ENCODE peak calls at places on chromosomes 2 and 18, in ten cellular contexts. One of them, this sample, is unnamed.

GRCh38 chr2:100755441-100755840 is 64.5 kb upstream of the NPAS2 start:
- DNase-seq in fibroblast of mammary gland: no peak
- DNase-seq in HTR-8/SVneo: no peak
- DNase-seq in stimulated activated naive CD8-positive, alpha-beta T cell treated with anti-CD3 and anti-CD28 coated beads, Interleukin-15, Interleukin-2, amounts not matched to agents 100 U/mL and 50 U/mL, for 24 hours: no peak
- DNase-seq in memory B cell: no peak
- DNase-seq in activated T-helper 1 cell treated with anti-CD3 and anti-CD28 coated beads, Interleukin-12 subunit alpha, Interleukin-12 subunit beta, Interleukin-2, Interleukin-4 antibody, amounts not matched to agents 30 ng/mL and 10 ng/mL and 1 ng/mL, durations not matched to agents 14 hours and 24 hours and 36 hours: no peak
- DNase-seq in adipocyte: no peak
- DNase-seq in WERI-Rb-1: no peak
- DNase-seq in kidney tubule cell: peak
- DNase-seq in A549: no peak
- DNase-seq in this sample: no peak

GRCh38 chr2:57796527-57796926 is 250.1 kb upstream of the VRK2 start:
- DNase-seq in memory B cell: no peak
- DNase-seq in A549: no peak
- DNase-seq in adipocyte: peak
- DNase-seq in WERI-Rb-1: no peak
- DNase-seq in stimulated activated naive CD8-positive, alpha-beta T cell treated with anti-CD3 and anti-CD28 coated beads, Interleukin-15, Interleukin-2, amounts not matched to agents 100 U/mL and 50 U/mL, for 24 hours: no peak
- DNase-seq in kidney tubule cell: no peak
- DNase-seq in fibroblast of mammary gland: peak
- DNase-seq in HTR-8/SVneo: no peak
- DNase-seq in activated T-helper 1 cell treated with anti-CD3 and anti-CD28 coated beads, Interleukin-12 subunit alpha, Interleukin-12 subunit beta, Interleukin-2, Interleukin-4 antibody, amounts not matched to agents 30 ng/mL and 10 ng/mL and 1 ng/mL, durations not matched to agents 14 hours and 24 hours and 36 hours: no peak
- DNase-seq in this sample: no peak

GRCh38 chr2:71798266-71799012 is 345.1 kb downstream of the DYSF start:
- DNase-seq in HTR-8/SVneo: peak
- DNase-seq in A549: peak
- DNase-seq in WERI-Rb-1: peak
- DNase-seq in memory B cell: no peak
- DNase-seq in activated T-helper 1 cell treated with anti-CD3 and anti-CD28 coated beads, Interleukin-12 subunit alpha, Interleukin-12 subunit beta, Interleukin-2, Interleukin-4 antibody, amounts not matched to agents 30 ng/mL and 10 ng/mL and 1 ng/mL, durations not matched to agents 14 hours and 24 hours and 36 hours: no peak
- DNase-seq in fibroblast of mammary gland: peak
- DNase-seq in stimulated activated naive CD8-positive, alpha-beta T cell treated with anti-CD3 and anti-CD28 coated beads, Interleukin-15, Interleukin-2, amounts not matched to agents 100 U/mL and 50 U/mL, for 24 hours: peak
- DNase-seq in kidney tubule cell: peak
- DNase-seq in adipocyte: peak
- DNase-seq in this sample: peak

GRCh38 chr2:171320208-171320621 is 113.6 kb downstream of the METTL8 start:
- DNase-seq in activated T-helper 1 cell treated with anti-CD3 and anti-CD28 coated beads, Interleukin-12 subunit alpha, Interleukin-12 subunit beta, Interleukin-2, Interleukin-4 antibody, amounts not matched to agents 30 ng/mL and 10 ng/mL and 1 ng/mL, durations not matched to agents 14 hours and 24 hours and 36 hours: no peak
- DNase-seq in WERI-Rb-1: no peak
- DNase-seq in stimulated activated naive CD8-positive, alpha-beta T cell treated with anti-CD3 and anti-CD28 coated beads, Interleukin-15, Interleukin-2, amounts not matched to agents 100 U/mL and 50 U/mL, for 24 hours: no peak
- DNase-seq in HTR-8/SVneo: no peak
- DNase-seq in memory B cell: no peak
- DNase-seq in adipocyte: no peak
- DNase-seq in fibroblast of mammary gland: no peak
- DNase-seq in A549: no peak
- DNase-seq in kidney tubule cell: no peak
- DNase-seq in this sample: no peak

GRCh38 chr2:218325566-218326160 is 31.0 kb upstream of the CATIP start:
- DNase-seq in activated T-helper 1 cell treated with anti-CD3 and anti-CD28 coated beads, Interleukin-12 subunit alpha, Interleukin-12 subunit beta, Interleukin-2, Interleukin-4 antibody, amounts not matched to agents 30 ng/mL and 10 ng/mL and 1 ng/mL, durations not matched to agents 14 hours and 24 hours and 36 hours: no peak
- DNase-seq in stimulated activated naive CD8-positive, alpha-beta T cell treated with anti-CD3 and anti-CD28 coated beads, Interleukin-15, Interleukin-2, amounts not matched to agents 100 U/mL and 50 U/mL, for 24 hours: no peak
- DNase-seq in fibroblast of mammary gland: no peak
- DNase-seq in HTR-8/SVneo: no peak
- DNase-seq in A549: no peak
- DNase-seq in adipocyte: no peak
- DNase-seq in WERI-Rb-1: no peak
- DNase-seq in kidney tubule cell: no peak
- DNase-seq in memory B cell: no peak
- DNase-seq in this sample: no peak

GRCh38 chr2:222707689-222708273 is 36.3 kb downstream of the MOGAT1 start:
- DNase-seq in WERI-Rb-1: no peak
- DNase-seq in kidney tubule cell: peak
- DNase-seq in adipocyte: peak
- DNase-seq in activated T-helper 1 cell treated with anti-CD3 and anti-CD28 coated beads, Interleukin-12 subunit alpha, Interleukin-12 subunit beta, Interleukin-2, Interleukin-4 antibody, amounts not matched to agents 30 ng/mL and 10 ng/mL and 1 ng/mL, durations not matched to agents 14 hours and 24 hours and 36 hours: no peak
- DNase-seq in HTR-8/SVneo: no peak
- DNase-seq in A549: peak
- DNase-seq in fibroblast of mammary gland: peak
- DNase-seq in stimulated activated naive CD8-positive, alpha-beta T cell treated with anti-CD3 and anti-CD28 coated beads, Interleukin-15, Interleukin-2, amounts not matched to agents 100 U/mL and 50 U/mL, for 24 hours: no peak
- DNase-seq in memory B cell: no peak
- DNase-seq in this sample: no peak

GRCh38 chr2:150477347-150477746 is 10.1 kb downstream of the RND3 start:
- DNase-seq in kidney tubule cell: peak
- DNase-seq in adipocyte: peak
- DNase-seq in A549: no peak
- DNase-seq in fibroblast of mammary gland: no peak
- DNase-seq in activated T-helper 1 cell treated with anti-CD3 and anti-CD28 coated beads, Interleukin-12 subunit alpha, Interleukin-12 subunit beta, Interleukin-2, Interleukin-4 antibody, amounts not matched to agents 30 ng/mL and 10 ng/mL and 1 ng/mL, durations not matched to agents 14 hours and 24 hours and 36 hours: no peak
- DNase-seq in memory B cell: no peak
- DNase-seq in WERI-Rb-1: peak
- DNase-seq in stimulated activated naive CD8-positive, alpha-beta T cell treated with anti-CD3 and anti-CD28 coated beads, Interleukin-15, Interleukin-2, amounts not matched to agents 100 U/mL and 50 U/mL, for 24 hours: no peak
- DNase-seq in HTR-8/SVneo: no peak
- DNase-seq in this sample: no peak

GRCh38 chr2:128549646-128550260 is 231.1 kb upstream of the HS6ST1 start:
- DNase-seq in memory B cell: no peak
- DNase-seq in WERI-Rb-1: no peak
- DNase-seq in kidney tubule cell: no peak
- DNase-seq in HTR-8/SVneo: no peak
- DNase-seq in A549: no peak
- DNase-seq in fibroblast of mammary gland: no peak
- DNase-seq in adipocyte: no peak
- DNase-seq in activated T-helper 1 cell treated with anti-CD3 and anti-CD28 coated beads, Interleukin-12 subunit alpha, Interleukin-12 subunit beta, Interleukin-2, Interleukin-4 antibody, amounts not matched to agents 30 ng/mL and 10 ng/mL and 1 ng/mL, durations not matched to agents 14 hours and 24 hours and 36 hours: no peak
- DNase-seq in stimulated activated naive CD8-positive, alpha-beta T cell treated with anti-CD3 and anti-CD28 coated beads, Interleukin-15, Interleukin-2, amounts not matched to agents 100 U/mL and 50 U/mL, for 24 hours: no peak
- DNase-seq in this sample: no peak

GRCh38 chr2:17786727-17787126 is 29.5 kb upstream of the MSGN1 start:
- DNase-seq in A549: no peak
- DNase-seq in WERI-Rb-1: no peak
- DNase-seq in activated T-helper 1 cell treated with anti-CD3 and anti-CD28 coated beads, Interleukin-12 subunit alpha, Interleukin-12 subunit beta, Interleukin-2, Interleukin-4 antibody, amounts not matched to agents 30 ng/mL and 10 ng/mL and 1 ng/mL, durations not matched to agents 14 hours and 24 hours and 36 hours: no peak
- DNase-seq in memory B cell: no peak
- DNase-seq in kidney tubule cell: no peak
- DNase-seq in adipocyte: no peak
- DNase-seq in HTR-8/SVneo: no peak
- DNase-seq in fibroblast of mammary gland: no peak
- DNase-seq in stimulated activated naive CD8-positive, alpha-beta T cell treated with anti-CD3 and anti-CD28 coated beads, Interleukin-15, Interleukin-2, amounts not matched to agents 100 U/mL and 50 U/mL, for 24 hours: no peak
- DNase-seq in this sample: no peak

GRCh38 chr2:42025151-42025582 is 22.7 kb upstream of the PKDCC start:
- DNase-seq in HTR-8/SVneo: peak
- DNase-seq in WERI-Rb-1: no peak
- DNase-seq in kidney tubule cell: no peak
- DNase-seq in activated T-helper 1 cell treated with anti-CD3 and anti-CD28 coated beads, Interleukin-12 subunit alpha, Interleukin-12 subunit beta, Interleukin-2, Interleukin-4 antibody, amounts not matched to agents 30 ng/mL and 10 ng/mL and 1 ng/mL, durations not matched to agents 14 hours and 24 hours and 36 hours: no peak
- DNase-seq in memory B cell: no peak
- DNase-seq in stimulated activated naive CD8-positive, alpha-beta T cell treated with anti-CD3 and anti-CD28 coated beads, Interleukin-15, Interleukin-2, amounts not matched to agents 100 U/mL and 50 U/mL, for 24 hours: no peak
- DNase-seq in fibroblast of mammary gland: peak
- DNase-seq in A549: no peak
- DNase-seq in adipocyte: peak
- DNase-seq in this sample: no peak

GRCh38 chr18:24560511-24560981 is 100.1 kb downstream of the HRH4 start:
- DNase-seq in A549: no peak
- DNase-seq in fibroblast of mammary gland: no peak
- DNase-seq in kidney tubule cell: peak
- DNase-seq in adipocyte: no peak
- DNase-seq in memory B cell: no peak
- DNase-seq in WERI-Rb-1: no peak
- DNase-seq in activated T-helper 1 cell treated with anti-CD3 and anti-CD28 coated beads, Interleukin-12 subunit alpha, Interleukin-12 subunit beta, Interleukin-2, Interleukin-4 antibody, amounts not matched to agents 30 ng/mL and 10 ng/mL and 1 ng/mL, durations not matched to agents 14 hours and 24 hours and 36 hours: no peak
- DNase-seq in stimulated activated naive CD8-positive, alpha-beta T cell treated with anti-CD3 and anti-CD28 coated beads, Interleukin-15, Interleukin-2, amounts not matched to agents 100 U/mL and 50 U/mL, for 24 hours: no peak
- DNase-seq in HTR-8/SVneo: no peak
- DNase-seq in this sample: no peak

GRCh38 chr2:76268928-76269327 is 558.2 kb upstream of the GCFC2 start:
- DNase-seq in activated T-helper 1 cell treated with anti-CD3 and anti-CD28 coated beads, Interleukin-12 subunit alpha, Interleukin-12 subunit beta, Interleukin-2, Interleukin-4 antibody, amounts not matched to agents 30 ng/mL and 10 ng/mL and 1 ng/mL, durations not matched to agents 14 hours and 24 hours and 36 hours: no peak
- DNase-seq in adipocyte: no peak
- DNase-seq in stimulated activated naive CD8-positive, alpha-beta T cell treated with anti-CD3 and anti-CD28 coated beads, Interleukin-15, Interleukin-2, amounts not matched to agents 100 U/mL and 50 U/mL, for 24 hours: no peak
- DNase-seq in WERI-Rb-1: no peak
- DNase-seq in kidney tubule cell: peak
- DNase-seq in A549: peak
- DNase-seq in memory B cell: no peak
- DNase-seq in HTR-8/SVneo: peak
- DNase-seq in fibroblast of mammary gland: peak
- DNase-seq in this sample: no peak

GRCh38 chr2:12430036-12430795 is 286.5 kb upstream of the TRIB2 start:
- DNase-seq in HTR-8/SVneo: no peak
- DNase-seq in fibroblast of mammary gland: peak
- DNase-seq in A549: no peak
- DNase-seq in stimulated activated naive CD8-positive, alpha-beta T cell treated with anti-CD3 and anti-CD28 coated beads, Interleukin-15, Interleukin-2, amounts not matched to agents 100 U/mL and 50 U/mL, for 24 hours: no peak
- DNase-seq in activated T-helper 1 cell treated with anti-CD3 and anti-CD28 coated beads, Interleukin-12 subunit alpha, Interleukin-12 subunit beta, Interleukin-2, Interleukin-4 antibody, amounts not matched to agents 30 ng/mL and 10 ng/mL and 1 ng/mL, durations not matched to agents 14 hours and 24 hours and 36 hours: no peak
- DNase-seq in WERI-Rb-1: no peak
- DNase-seq in adipocyte: peak
- DNase-seq in kidney tubule cell: peak
- DNase-seq in memory B cell: no peak
- DNase-seq in this sample: no peak

GRCh38 chr2:152585830-152586484 is 131.3 kb downstream of the PRPF40A start:
- DNase-seq in fibroblast of mammary gland: peak
- DNase-seq in A549: peak
- DNase-seq in WERI-Rb-1: no peak
- DNase-seq in activated T-helper 1 cell treated with anti-CD3 and anti-CD28 coated beads, Interleukin-12 subunit alpha, Interleukin-12 subunit beta, Interleukin-2, Interleukin-4 antibody, amounts not matched to agents 30 ng/mL and 10 ng/mL and 1 ng/mL, durations not matched to agents 14 hours and 24 hours and 36 hours: no peak
- DNase-seq in kidney tubule cell: peak
- DNase-seq in memory B cell: no peak
- DNase-seq in HTR-8/SVneo: peak
- DNase-seq in adipocyte: peak
- DNase-seq in stimulated activated naive CD8-positive, alpha-beta T cell treated with anti-CD3 and anti-CD28 coated beads, Interleukin-15, Interleukin-2, amounts not matched to agents 100 U/mL and 50 U/mL, for 24 hours: no peak
- DNase-seq in this sample: no peak

GRCh38 chr2:197261808-197262226 is 48.8 kb downstream of the ANKRD44 start:
- DNase-seq in WERI-Rb-1: no peak
- DNase-seq in kidney tubule cell: no peak
- DNase-seq in A549: no peak
- DNase-seq in memory B cell: no peak
- DNase-seq in HTR-8/SVneo: no peak
- DNase-seq in stimulated activated naive CD8-positive, alpha-beta T cell treated with anti-CD3 and anti-CD28 coated beads, Interleukin-15, Interleukin-2, amounts not matched to agents 100 U/mL and 50 U/mL, for 24 hours: no peak
- DNase-seq in adipocyte: no peak
- DNase-seq in activated T-helper 1 cell treated with anti-CD3 and anti-CD28 coated beads, Interleukin-12 subunit alpha, Interleukin-12 subunit beta, Interleukin-2, Interleukin-4 antibody, amounts not matched to agents 30 ng/mL and 10 ng/mL and 1 ng/mL, durations not matched to agents 14 hours and 24 hours and 36 hours: no peak
- DNase-seq in fibroblast of mammary gland: no peak
- DNase-seq in this sample: peak

GRCh38 chr2:133841905-133842304 is 273.6 kb upstream of the NCKAP5 start:
- DNase-seq in stimulated activated naive CD8-positive, alpha-beta T cell treated with anti-CD3 and anti-CD28 coated beads, Interleukin-15, Interleukin-2, amounts not matched to agents 100 U/mL and 50 U/mL, for 24 hours: no peak
- DNase-seq in memory B cell: no peak
- DNase-seq in HTR-8/SVneo: peak
- DNase-seq in fibroblast of mammary gland: peak
- DNase-seq in kidney tubule cell: peak
- DNase-seq in A549: peak
- DNase-seq in activated T-helper 1 cell treated with anti-CD3 and anti-CD28 coated beads, Interleukin-12 subunit alpha, Interleukin-12 subunit beta, Interleukin-2, Interleukin-4 antibody, amounts not matched to agents 30 ng/mL and 10 ng/mL and 1 ng/mL, durations not matched to agents 14 hours and 24 hours and 36 hours: no peak
- DNase-seq in adipocyte: peak
- DNase-seq in WERI-Rb-1: no peak
- DNase-seq in this sample: no peak

GRCh38 chr18:51051105-51051712 is 21.2 kb downstream of the SMAD4 start:
- DNase-seq in activated T-helper 1 cell treated with anti-CD3 and anti-CD28 coated beads, Interleukin-12 subunit alpha, Interleukin-12 subunit beta, Interleukin-2, Interleukin-4 antibody, amounts not matched to agents 30 ng/mL and 10 ng/mL and 1 ng/mL, durations not matched to agents 14 hours and 24 hours and 36 hours: no peak
- DNase-seq in fibroblast of mammary gland: peak
- DNase-seq in adipocyte: peak
- DNase-seq in memory B cell: no peak
- DNase-seq in kidney tubule cell: peak
- DNase-seq in WERI-Rb-1: no peak
- DNase-seq in HTR-8/SVneo: no peak
- DNase-seq in A549: peak
- DNase-seq in stimulated activated naive CD8-positive, alpha-beta T cell treated with anti-CD3 and anti-CD28 coated beads, Interleukin-15, Interleukin-2, amounts not matched to agents 100 U/mL and 50 U/mL, for 24 hours: no peak
- DNase-seq in this sample: no peak

GRCh38 chr18:58505181-58505580 is 123.7 kb downstream of the ALPK2 start:
- DNase-seq in activated T-helper 1 cell treated with anti-CD3 and anti-CD28 coated beads, Interleukin-12 subunit alpha, Interleukin-12 subunit beta, Interleukin-2, Interleukin-4 antibody, amounts not matched to agents 30 ng/mL and 10 ng/mL and 1 ng/mL, durations not matched to agents 14 hours and 24 hours and 36 hours: peak
- DNase-seq in fibroblast of mammary gland: no peak
- DNase-seq in stimulated activated naive CD8-positive, alpha-beta T cell treated with anti-CD3 and anti-CD28 coated beads, Interleukin-15, Interleukin-2, amounts not matched to agents 100 U/mL and 50 U/mL, for 24 hours: no peak
- DNase-seq in adipocyte: no peak
- DNase-seq in WERI-Rb-1: no peak
- DNase-seq in HTR-8/SVneo: no peak
- DNase-seq in A549: no peak
- DNase-seq in memory B cell: no peak
- DNase-seq in kidney tubule cell: no peak
- DNase-seq in this sample: no peak

GRCh38 chr2:10405441-10405840 is 42.7 kb downstream of the ODC1 start:
- DNase-seq in kidney tubule cell: peak
- DNase-seq in stimulated activated naive CD8-positive, alpha-beta T cell treated with anti-CD3 and anti-CD28 coated beads, Interleukin-15, Interleukin-2, amounts not matched to agents 100 U/mL and 50 U/mL, for 24 hours: no peak
- DNase-seq in fibroblast of mammary gland: peak
- DNase-seq in adipocyte: peak
- DNase-seq in activated T-helper 1 cell treated with anti-CD3 and anti-CD28 coated beads, Interleukin-12 subunit alpha, Interleukin-12 subunit beta, Interleukin-2, Interleukin-4 antibody, amounts not matched to agents 30 ng/mL and 10 ng/mL and 1 ng/mL, durations not matched to agents 14 hours and 24 hours and 36 hours: no peak
- DNase-seq in WERI-Rb-1: no peak
- DNase-seq in A549: peak
- DNase-seq in HTR-8/SVneo: peak
- DNase-seq in memory B cell: no peak
- DNase-seq in this sample: no peak

GRCh38 chr2:180979086-180979934 is 1.1 kb upstream of the UBE2E3 start:
- DNase-seq in memory B cell: no peak
- DNase-seq in A549: no peak
- DNase-seq in WERI-Rb-1: no peak
- DNase-seq in kidney tubule cell: peak
- DNase-seq in HTR-8/SVneo: peak
- DNase-seq in fibroblast of mammary gland: peak
- DNase-seq in activated T-helper 1 cell treated with anti-CD3 and anti-CD28 coated beads, Interleukin-12 subunit alpha, Interleukin-12 subunit beta, Interleukin-2, Interleukin-4 antibody, amounts not matched to agents 30 ng/mL and 10 ng/mL and 1 ng/mL, durations not matched to agents 14 hours and 24 hours and 36 hours: no peak
- DNase-seq in stimulated activated naive CD8-positive, alpha-beta T cell treated with anti-CD3 and anti-CD28 coated beads, Interleukin-15, Interleukin-2, amounts not matched to agents 100 U/mL and 50 U/mL, for 24 hours: no peak
- DNase-seq in adipocyte: peak
- DNase-seq in this sample: no peak